ENCODE peak calls at places on chromosomes 1 and 21, in four cellular contexts. C, M, U and Q are unnamed samples.

GRCh38 chr1:39087109-39087834 is 61.1 kb downstream of the NDUFS5 start:
- DNase-seq in C (peak; percentile 76), M (no peak), U (no peak), Q (no peak)

GRCh38 chr1:205030916-205031315 is 12.1 kb upstream of the CNTN2 start:
- DNase-seq in M (no peak), C (no peak), U (no peak), Q (no peak)

GRCh38 chr1:183331095-183331742 is 87.0 kb downstream of the NMNAT2 start:
- DNase-seq in C (no peak), M (no peak), U (no peak), Q (no peak)

GRCh38 chr1:178168535-178168934 is 74.6 kb downstream of the RASAL2 start:
- DNase-seq in U (no peak), M (no peak), C (peak; percentile 77), Q (no peak)

GRCh38 chr1:41898191-41898713 is 20.5 kb downstream of the HIVEP3 start:
- DNase-seq in U (no peak), M (peak; percentile 71), C (peak; percentile 62), Q (no peak)

GRCh38 chr21:33302055-33302454 is 22.7 kb upstream of the IFNAR1 start:
- DNase-seq in C (no peak), U (no peak), M (no peak), Q (no peak)

GRCh38 chr1:125086611-125087010 is 3901.8 kb downstream of the SRGAP2C start:
- DNase-seq in C (no peak), M (no peak), U (no peak), Q (no peak)

GRCh38 chr1:16012590-16013219 is 5.1 kb downstream of the HSPB7 start:
- DNase-seq in C (peak; percentile 38), U (peak; percentile 34), M (peak; percentile 96), Q (no peak)

GRCh38 chr1:58784758-58785423 is 1.0 kb upstream of the JUN start:
- DNase-seq in M (peak; percentile 79), C (peak; percentile 94), U (peak; percentile 72), Q (no peak)

GRCh38 chr1:241213147-241213546 is 143.9 kb downstream of the RGS7 start:
- DNase-seq in M (no peak), C (no peak), U (no peak), Q (no peak)

GRCh38 chr1:200556005-200556404 is 64.5 kb downstream of the KIF14 start:
- DNase-seq in C (peak; percentile 13), M (no peak), U (no peak), Q (no peak)

GRCh38 chr1:67832737-67833594 is at the start of gene GNG12:
- DNase-seq in U (no peak), C (peak; percentile 73), M (peak; percentile 69), Q (no peak)

GRCh38 chr1:55575571-55576279 is 360.6 kb upstream of the USP24 start:
- DNase-seq in C (no peak), M (no peak), U (no peak), Q (no peak)

GRCh38 chr1:24111998-24112380 is at the start of gene MYOM3:
- DNase-seq in C (no peak), M (no peak), U (no peak), Q (no peak)

GRCh38 chr1:208834346-208835081 is 590.3 kb upstream of the PLXNA2 start:
- DNase-seq in C (no peak), M (no peak), U (no peak), Q (no peak)

GRCh38 chr1:33152685-33153432 is 29.0 kb downstream of the TRIM62 start:
- DNase-seq in C (no peak), M (no peak), U (peak; percentile 81), Q (no peak)

GRCh38 chr1:58773406-58773840 is 10.4 kb downstream of the JUN start:
- DNase-seq in C (peak; percentile 84), U (peak; percentile 65), M (no peak), Q (no peak)

GRCh38 chr1:211577277-211577825 is 1.6 kb downstream of the SLC30A1 start:
- DNase-seq in M (no peak), U (no peak), C (peak; percentile 13), Q (no peak)

GRCh38 chr1:59005491-59006308 is 221.9 kb upstream of the JUN start:
- DNase-seq in M (no peak), C (no peak), U (no peak), Q (no peak)

GRCh38 chr1:111920221-111921024 is 69.0 kb downstream of the KCND3 start:
- DNase-seq in U (no peak), C (peak; percentile 5), M (peak; percentile 27), Q (no peak)

GRCh38 chr21:46052703-46053651 is 44.9 kb upstream of the COL6A2 start:
- DNase-seq in C (peak; percentile 95), M (no peak), U (no peak), Q (no peak)

GRCh38 chr1:64471218-64471719 is 1.3 kb downstream of the CACHD1 start:
- DNase-seq in U (no peak), C (no peak), M (no peak), Q (no peak)

GRCh38 chr1:204928671-204929486 is 58.2 kb downstream of the NFASC start:
- DNase-seq in U (no peak), M (no peak), C (no peak), Q (no peak)

GRCh38 chr1:204443871-204444581 is 32.4 kb upstream of the PPP1R15B start:
- DNase-seq in M (peak; percentile 41), U (no peak), C (no peak), Q (peak; percentile 71)

GRCh38 chr1:202958544-202959275 is 598 bp upstream of the ADIPOR1 start:
- DNase-seq in M (no peak), U (no peak), C (no peak), Q (no peak)

GRCh38 chr1:78114034-78114956 is 68.5 kb downstream of the GIPC2 start:
- DNase-seq in U (peak; percentile 81), M (peak; percentile 83), C (peak; percentile 81), Q (peak; percentile 53)

GRCh38 chr1:31576201-31576669 is at the start of gene TINAGL1:
- DNase-seq in U (no peak), C (no peak), M (peak; percentile 67), Q (peak; percentile 96)

GRCh38 chr1:2283991-2284895 is 56.1 kb downstream of the SKI start:
- DNase-seq in M (no peak), C (no peak), U (no peak), Q (no peak)

GRCh38 chr21:41726970-41727783 is 39.7 kb downstream of the RIPK4 start:
- DNase-seq in U (no peak), C (peak; percentile 42), M (no peak), Q (peak; percentile 69)

GRCh38 chr1:155120253-155120652 is 7.4 kb upstream of the EFNA1 start:
- DNase-seq in M (peak; percentile 56), U (no peak), C (no peak), Q (no peak)

GRCh38 chr1:33641099-33641830 is 168.8 kb downstream of the ZSCAN20 start:
- DNase-seq in C (peak; percentile 14), M (peak; percentile 28), U (peak; percentile 14), Q (no peak)

GRCh38 chr1:10596780-10597179 is 122.0 kb downstream of the PEX14 start:
- DNase-seq in M (no peak), U (no peak), C (no peak), Q (no peak)
- H3K4me1 ChIP-seq in M (no peaks in the 10 kb centered on the region), U (no peaks in the 10 kb centered on the region), C (peaks cover 22% of the 10 kb centered on the region), Q (peaks cover 15% of the 10 kb centered on the region)

GRCh38 chr1:65694126-65694525 is 98.6 kb upstream of the PDE4B start:
- DNase-seq in C (no peak), M (no peak), U (no peak), Q (no peak)
- H2AFZ ChIP-seq in C (no peak overlapping the region), M (peak overlapping the region; percentile 10), U (no peak overlapping the region), Q (no peak overlapping the region)

GRCh38 chr1:201793306-201793925 is 35.5 kb upstream of the IPO9 start:
- DNase-seq in M (no peak), C (no peak), U (no peak), Q (no peak)
- H3K4me1 ChIP-seq in M (no peaks in the 10 kb centered on the region), C (peaks cover 32% of the 10 kb centered on the region), U (peaks cover 14% of the 10 kb centered on the region), Q (peaks cover 25% of the 10 kb centered on the region)

GRCh38 chr1:90434460-90434859 is 282.6 kb downstream of the BARHL2 start:
- DNase-seq in C (peak; percentile 1), M (peak; percentile 11), U (peak; percentile 6), Q (no peak)
- H2AFZ ChIP-seq in C (no peak overlapping the region), M (no peak overlapping the region), U (no peak overlapping the region), Q (no peak overlapping the region)

DNA sequence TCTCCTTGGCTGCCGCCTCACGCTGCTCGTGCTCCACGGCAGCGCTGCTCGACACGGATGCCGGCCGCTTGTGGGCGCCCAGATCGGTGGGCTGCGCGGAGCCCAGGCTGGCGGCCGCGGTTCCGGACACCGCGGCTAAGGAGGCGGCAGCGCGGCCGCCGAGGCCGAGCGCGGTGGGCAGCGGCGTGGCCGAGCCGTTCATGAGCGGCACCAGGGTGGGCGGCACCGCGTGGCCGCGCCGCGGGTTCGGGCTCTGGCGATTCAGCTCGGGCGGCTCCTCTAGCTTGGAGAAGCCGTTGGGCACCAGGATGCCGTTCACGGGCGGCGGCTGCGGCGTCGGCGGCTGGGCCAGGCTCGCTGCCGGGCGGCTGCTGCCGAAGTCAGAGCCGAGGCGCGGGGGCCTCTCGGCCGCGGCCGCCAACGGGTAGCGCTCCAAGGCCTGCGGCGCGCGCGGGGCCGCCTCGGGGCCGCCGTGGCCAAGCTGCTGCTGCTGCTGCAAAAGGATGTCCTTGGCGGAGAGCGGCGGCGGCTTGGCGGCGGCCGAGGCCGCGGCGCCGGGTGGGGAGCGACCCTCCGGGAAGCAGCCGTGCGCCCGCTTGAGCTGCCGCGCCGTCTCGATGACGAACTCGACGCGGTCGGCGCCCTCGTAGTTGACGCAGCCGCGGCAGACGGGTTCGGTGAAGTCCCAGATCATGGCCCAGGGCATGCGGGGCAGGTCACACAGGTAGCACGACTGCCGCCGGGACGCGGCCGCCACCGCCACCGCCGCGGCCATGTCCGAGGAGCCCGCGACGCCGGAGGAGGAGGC is 1.1 kb downstream of the IRF2BP2 start:
- DNase-seq in U (peak; percentile 74), C (no peak), M (peak; percentile 74), Q (no peak)
- H3K4me1 ChIP-seq in U (peaks cover 77% of the 10 kb centered on the region), C (peaks cover 10% of the 10 kb centered on the region), M (peaks cover 47% of the 10 kb centered on the region), Q (peaks cover 31% of the 10 kb centered on the region)

DNA sequence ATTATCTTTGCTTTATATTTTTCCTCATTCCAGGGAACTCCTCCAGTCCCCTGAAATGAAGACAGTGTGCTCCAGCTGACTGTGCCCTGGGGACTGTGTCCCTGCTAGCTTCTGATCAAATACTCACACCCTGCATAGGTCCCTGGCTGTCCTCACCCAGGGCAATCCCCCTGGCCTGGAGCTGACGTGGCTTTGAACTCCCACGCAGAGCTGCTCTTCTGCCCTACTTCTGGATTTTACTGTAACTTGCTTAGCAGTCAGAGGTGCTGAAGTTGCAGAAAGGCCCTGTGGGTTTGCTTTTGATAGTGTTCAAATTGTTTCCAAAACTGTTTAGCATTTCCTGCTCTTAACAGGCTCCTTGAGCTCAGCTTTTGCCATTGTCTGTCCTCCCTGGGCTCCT is 186.5 kb downstream of the FASLG start:
- DNase-seq in M (peak; percentile 18), C (peak; percentile 20), U (no peak), Q (no peak)
- H2AFZ ChIP-seq in M (no peak overlapping the region), C (no peak overlapping the region), U (no peak overlapping the region), Q (no peak overlapping the region)